ENCODE peak calls at places on chromosomes 3 and 15, in four cellular contexts. R is CD4-positive, CD25-positive, alpha-beta regulatory T cell; L is HCT116; H is heart left ventricle. Z is an unnamed sample.

GRCh38 chr3:12905316-12906071 is 64.1 kb upstream of the RPL32 start:
- DNase-seq in H (peak), R (no peak), L (no peak), Z (no peak)

GRCh38 chr15:55403531-55403930 is 4.6 kb downstream of the CCPG1 start:
- DNase-seq in L (no peak), R (no peak), H (no peak), Z (peak)

GRCh38 chr3:47646362-47646761 is 67.7 kb upstream of the CSPG5 start:
- DNase-seq in H (no peak), L (no peak), R (no peak), Z (peak)

GRCh38 chr15:53307952-53308624 is 451.4 kb downstream of the WDR72 start:
- DNase-seq in R (no peak), L (no peak), H (no peak), Z (no peak)

GRCh38 chr3:149333518-149333859 is at the start of gene TM4SF18:
- DNase-seq in L (no peak), R (no peak), H (no peak), Z (no peak)

GRCh38 chr3:159804726-159805410 is 183.8 kb upstream of the IL12A start:
- DNase-seq in H (peak), L (peak), R (no peak), Z (no peak)

GRCh38 chr15:25375557-25375956 is 63.3 kb downstream of the UBE3A start:
- DNase-seq in H (no peak), R (no peak), L (no peak), Z (no peak)

GRCh38 chr15:83443076-83443847 is 3.9 kb upstream of the SH3GL3 start:
- DNase-seq in R (no peak), H (no peak), L (no peak), Z (no peak)

GRCh38 chr3:109923431-109923830 is 586.1 kb upstream of the DPPA4 start:
- DNase-seq in L (no peak), R (no peak), H (no peak), Z (no peak)

DNA sequence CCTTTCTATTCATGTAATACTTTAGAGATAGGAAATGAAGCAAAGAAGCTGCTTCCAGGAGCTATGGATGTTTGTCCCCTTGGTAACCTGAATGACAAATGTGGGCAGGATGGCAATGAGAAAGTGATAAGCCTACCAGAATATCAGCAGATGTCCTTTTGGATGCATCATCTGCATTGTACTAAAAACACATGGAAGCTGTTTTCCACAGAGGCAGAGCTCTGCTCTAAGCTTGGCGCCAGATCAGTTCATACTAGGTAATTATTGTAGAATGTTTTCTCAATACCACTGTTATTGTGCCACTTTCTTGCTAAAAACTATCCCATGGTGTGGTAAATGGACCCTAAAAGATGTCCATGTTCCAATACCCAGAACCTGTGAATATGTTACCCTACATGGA is 100.2 kb downstream of the DTWD1 start:
- DNase-seq in R (no peak), H (no peak), L (no peak), Z (no peak)
- H3K4me3 ChIP-seq in R (no peak), H (no peak), L (no peak), Z (no peak)

DNA sequence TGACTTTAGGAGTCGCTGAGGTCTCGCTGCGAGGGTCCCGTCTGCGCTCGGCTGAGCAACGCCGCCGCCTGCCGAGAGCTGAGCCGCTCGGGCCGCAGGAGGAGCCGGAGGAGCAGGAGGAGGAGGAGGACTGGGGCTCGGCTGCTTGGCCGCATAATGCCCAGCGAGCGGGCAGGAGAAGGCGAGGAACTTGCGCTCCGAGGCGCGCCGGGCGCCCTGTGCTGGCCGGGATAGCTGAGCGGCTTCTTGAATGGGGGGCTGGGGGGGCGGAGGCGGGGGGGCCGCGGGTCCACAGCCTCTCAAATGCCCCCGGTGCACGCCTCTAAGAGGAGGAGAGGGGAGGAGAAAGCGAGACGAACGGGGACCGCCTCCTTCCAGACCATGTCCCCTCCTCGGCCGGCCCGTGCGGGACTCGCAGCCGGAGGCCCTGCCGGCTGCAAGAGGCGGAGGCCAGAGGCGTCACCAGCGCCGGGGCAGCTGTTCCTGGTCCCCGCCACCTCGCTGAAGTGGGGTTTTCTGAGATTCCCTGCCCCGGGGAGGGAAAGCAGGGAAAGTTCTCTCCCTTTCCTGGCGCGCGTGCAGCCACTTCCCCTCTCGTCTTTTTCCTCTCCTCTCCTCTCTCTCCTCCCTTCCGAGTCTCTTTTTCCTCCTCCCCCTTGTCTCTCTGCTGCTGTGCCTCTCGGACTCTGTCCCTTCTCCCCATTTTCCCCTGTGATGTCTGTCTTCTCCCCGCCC is at the start of gene ADAMTS9:
- DNase-seq in R (no peak), H (peak), L (no peak), Z (no peak)
- H3K4me3 ChIP-seq in R (no peak), H (peak), L (peak), Z (peak)

GRCh38 chr3:17733270-17733669 is 9.2 kb downstream of the TBC1D5 start:
- DNase-seq in R (no peak), H (no peak), L (no peak), Z (no peak)
- H3K4me3 ChIP-seq in R (peak), H (no peak), L (no peak), Z (no peak)

GRCh38 chr3:177932346-177932745 is 603.9 kb upstream of the KCNMB2 start:
- DNase-seq in L (no peak), H (no peak), R (no peak), Z (no peak)

GRCh38 chr3:177931346-177931745 is 604.9 kb upstream of the KCNMB2 start:
- DNase-seq in R (no peak), H (no peak), L (no peak), Z (no peak)

GRCh38 chr3:177934001-177934891 is 602.0 kb upstream of the KCNMB2 start:
- DNase-seq in R (no peak), H (peak), L (no peak), Z (peak)

GRCh38 chr3:177935008-177935407 is 601.2 kb upstream of the KCNMB2 start:
- DNase-seq in L (no peak), R (no peak), H (no peak), Z (no peak)

GRCh38 chr3:177932750-177933660 is 603.2 kb upstream of the KCNMB2 start:
- DNase-seq in H (no peak), R (no peak), L (no peak), Z (no peak)
- H3K4me3 ChIP-seq in H (no peak), R (no peak), L (no peak), Z (no peak)

GRCh38 chr3:29511701-29512100 is 230.8 kb downstream of the RBMS3 start:
- DNase-seq in L (no peak), R (no peak), H (no peak), Z (no peak)
- H3K4me3 ChIP-seq in L (no peak), R (no peak), H (no peak), Z (no peak)

GRCh38 chr3:29144807-29145206 is 136.1 kb upstream of the RBMS3 start:
- DNase-seq in L (no peak), R (no peak), H (peak), Z (peak)
- H3K4me3 ChIP-seq in L (no peak), R (no peak), H (no peak), Z (no peak)

DNA sequence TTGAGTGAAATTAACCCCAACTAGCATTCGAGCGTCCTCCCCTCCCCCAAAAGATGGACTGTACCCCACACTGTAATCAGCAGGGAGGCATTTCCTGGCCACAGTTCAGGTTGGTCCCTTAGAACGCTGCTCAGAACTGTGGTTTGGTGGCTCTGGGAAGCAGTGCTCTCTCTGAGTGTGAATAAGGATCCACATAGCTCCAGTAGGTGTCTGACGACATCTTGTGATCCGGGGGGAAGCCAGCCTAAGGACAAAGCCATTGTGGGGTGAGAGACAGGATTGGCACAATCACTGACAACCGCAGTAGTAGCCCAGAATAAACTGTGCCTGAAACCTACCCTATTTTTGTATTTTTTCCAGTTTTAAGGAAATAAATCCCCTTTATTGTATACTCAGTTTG is 125.3 kb downstream of the IGF1R start:
- DNase-seq in H (no peak), R (no peak), L (no peak), Z (no peak)
- H3K4me3 ChIP-seq in H (no peak), R (no peak), L (no peak), Z (no peak)

DNA sequence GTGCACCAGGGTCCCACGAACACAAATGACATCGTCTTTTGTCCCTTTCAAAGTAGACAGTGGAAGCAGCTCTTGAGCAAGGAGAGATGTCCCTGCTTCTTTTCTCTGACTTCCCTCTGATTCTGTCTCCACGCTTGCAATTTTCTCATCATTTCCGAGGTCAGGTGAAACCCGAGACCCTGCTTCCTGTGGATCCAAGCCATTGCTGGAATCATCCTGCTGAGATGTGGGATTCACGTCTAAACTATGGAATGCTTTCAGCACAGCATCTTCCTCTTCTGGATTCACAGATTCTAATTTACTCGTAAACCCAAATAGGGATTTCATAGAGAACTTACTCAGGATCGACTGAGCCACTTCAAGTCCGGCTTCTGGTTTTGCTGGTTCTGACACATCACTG is 127.1 kb downstream of the FMN1 start:
- DNase-seq in L (no peak), H (no peak), R (no peak), Z (peak)
- H3K4me3 ChIP-seq in L (no peak), H (no peak), R (no peak), Z (peak)

GRCh38 chr15:56946150-56946549 is 27.7 kb downstream of the TCF12 start:
- DNase-seq in H (no peak), R (no peak), L (no peak), Z (no peak)
- H3K4me3 ChIP-seq in H (no peak), R (no peak), L (no peak), Z (no peak)

Z was measured in AG04449.